ENCODE peak calls at places on chromosome 15, in seven cellular contexts. E is GM06990, D is tibial artery, I is body of pancreas, U is IMR-90, C is tibial nerve, F is MM.1S. G is an unnamed sample.
A peak's percentile ranks its signal among the peaks of the same experiment; 100 is the strongest.

GRCh38 chr15:68821898-68822380 is 1.2 kb upstream of the ANP32A start:
- DNase-seq in E (no peak), D (no peak), I (no peak), U (no peak), C (no peak), F (no peak), G (no peak)

GRCh38 chr15:76576526-76577279 is 240.1 kb downstream of the ISL2 start:
- DNase-seq in E (no peak), D (peak; percentile 90), I (peak; percentile 71), U (peak; percentile 55), C (peak; percentile 68), F (no peak), G (peak; percentile 34)

GRCh38 chr15:78620021-78620838 is 566 bp downstream of the CHRNA3 start:
- DNase-seq in E (no peak), D (peak; percentile 59), I (no peak), U (no peak), C (no peak), F (no peak), G (peak; percentile 56)

GRCh38 chr15:65300924-65301441 is 3.5 kb upstream of the RNU5B-1 start:
- DNase-seq in E (no peak), D (no peak), I (no peak), U (no peak), C (no peak), F (no peak), G (peak; percentile 64)

GRCh38 chr15:96416934-96417759 is 86.6 kb downstream of the NR2F2 start:
- DNase-seq in E (no peak), D (no peak), I (no peak), U (peak; percentile 4), C (no peak), F (no peak), G (no peak)

GRCh38 chr15:38696120-38696727 is 131.6 kb upstream of the RASGRP1 start:
- DNase-seq in E (peak; percentile 65), D (no peak), I (no peak), U (peak; percentile 63), C (no peak), F (peak; percentile 93), G (no peak)

GRCh38 chr15:86863226-86863915 is 783.7 kb downstream of the AGBL1 start:
- DNase-seq in E (no peak), D (no peak), I (no peak), U (no peak), C (no peak), F (no peak), G (peak; percentile 15)

GRCh38 chr15:95930659-95931375 is 399.7 kb upstream of the NR2F2 start:
- DNase-seq in E (no peak), D (no peak), I (no peak), U (no peak), C (no peak), F (no peak), G (no peak)

GRCh38 chr15:48861813-48862431 is 16.0 kb upstream of the EID1 start:
- DNase-seq in E (peak; percentile 21), D (no peak), I (peak; percentile 25), U (peak; percentile 82), C (no peak), F (peak; percentile 70), G (peak; percentile 79)

GRCh38 chr15:59170295-59170881 is 36.3 kb upstream of the LDHAL6B start:
- DNase-seq in E (no peak), D (peak; percentile 90), I (peak; percentile 93), U (no peak), C (peak; percentile 24), F (no peak), G (peak; percentile 26)

GRCh38 chr15:68347392-68347791 is 69.8 kb downstream of the FEM1B start:
- DNase-seq in E (no peak), D (no peak), I (no peak), U (peak; percentile 90), C (no peak), F (no peak), G (peak; percentile 49)

GRCh38 chr15:49036650-49037545 is 9.3 kb downstream of the SECISBP2L start:
- DNase-seq in E (no peak), D (no peak), I (no peak), U (peak; percentile 72), C (no peak), F (no peak), G (no peak)

GRCh38 chr15:38378162-38378560 is 75.8 kb upstream of the FAM98B start:
- DNase-seq in E (no peak), D (peak; percentile 69), I (peak; percentile 76), U (peak; percentile 36), C (peak; percentile 39), F (no peak), G (no peak)

GRCh38 chr15:41024141-41024540 is 70.9 kb downstream of the CHAC1 start:
- DNase-seq in E (no peak), D (no peak), I (no peak), U (peak; percentile 92), C (no peak), F (no peak), G (peak; percentile 11)

GRCh38 chr15:62135532-62136134 is 29.5 kb downstream of the C2CD4B start:
- DNase-seq in E (no peak), D (no peak), I (peak; percentile 65), U (peak; percentile 21), C (no peak), F (no peak), G (peak; percentile 47)

GRCh38 chr15:66654718-66655375 is 47.2 kb upstream of the SMAD6 start:
- DNase-seq in E (no peak), D (no peak), I (no peak), U (no peak), C (no peak), F (no peak), G (peak; percentile 55)

GRCh38 chr15:79433610-79434009 is 1.5 kb downstream of the MINAR1 start:
- DNase-seq in E (no peak), D (no peak), I (no peak), U (no peak), C (no peak), F (no peak), G (no peak)

DNA sequence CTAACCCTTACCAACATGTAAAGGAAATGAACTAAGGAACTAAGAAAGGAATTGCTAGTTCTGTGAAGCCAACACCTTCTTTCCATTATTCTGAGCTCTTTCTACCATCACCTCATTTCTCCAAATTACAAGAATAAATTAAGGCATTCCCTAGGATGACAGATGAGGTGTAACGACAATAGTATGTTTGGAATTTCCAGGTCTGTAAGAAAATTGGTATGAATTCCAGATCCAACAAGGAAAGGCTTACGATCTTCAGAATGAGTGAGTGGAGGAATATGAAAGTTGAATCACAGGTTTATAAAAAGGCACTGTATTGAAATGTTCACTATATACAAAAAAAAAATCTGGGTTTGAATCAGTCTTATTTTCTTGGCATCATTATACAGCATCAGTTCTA is 4.5 kb upstream of the NANOGP8 start:
- DNase-seq in E (no peak), D (no peak), I (no peak), U (peak; percentile 23), C (no peak), F (no peak), G (no peak)
- H3K27me3 ChIP-seq in E (no peaks in the 10 kb centered on the region), D (no peaks in the 10 kb centered on the region), I (no peaks in the 10 kb centered on the region), U (no peaks in the 10 kb centered on the region), C (no peaks in the 10 kb centered on the region), F (no peaks in the 10 kb centered on the region), G (no peaks in the 10 kb centered on the region)

DNA sequence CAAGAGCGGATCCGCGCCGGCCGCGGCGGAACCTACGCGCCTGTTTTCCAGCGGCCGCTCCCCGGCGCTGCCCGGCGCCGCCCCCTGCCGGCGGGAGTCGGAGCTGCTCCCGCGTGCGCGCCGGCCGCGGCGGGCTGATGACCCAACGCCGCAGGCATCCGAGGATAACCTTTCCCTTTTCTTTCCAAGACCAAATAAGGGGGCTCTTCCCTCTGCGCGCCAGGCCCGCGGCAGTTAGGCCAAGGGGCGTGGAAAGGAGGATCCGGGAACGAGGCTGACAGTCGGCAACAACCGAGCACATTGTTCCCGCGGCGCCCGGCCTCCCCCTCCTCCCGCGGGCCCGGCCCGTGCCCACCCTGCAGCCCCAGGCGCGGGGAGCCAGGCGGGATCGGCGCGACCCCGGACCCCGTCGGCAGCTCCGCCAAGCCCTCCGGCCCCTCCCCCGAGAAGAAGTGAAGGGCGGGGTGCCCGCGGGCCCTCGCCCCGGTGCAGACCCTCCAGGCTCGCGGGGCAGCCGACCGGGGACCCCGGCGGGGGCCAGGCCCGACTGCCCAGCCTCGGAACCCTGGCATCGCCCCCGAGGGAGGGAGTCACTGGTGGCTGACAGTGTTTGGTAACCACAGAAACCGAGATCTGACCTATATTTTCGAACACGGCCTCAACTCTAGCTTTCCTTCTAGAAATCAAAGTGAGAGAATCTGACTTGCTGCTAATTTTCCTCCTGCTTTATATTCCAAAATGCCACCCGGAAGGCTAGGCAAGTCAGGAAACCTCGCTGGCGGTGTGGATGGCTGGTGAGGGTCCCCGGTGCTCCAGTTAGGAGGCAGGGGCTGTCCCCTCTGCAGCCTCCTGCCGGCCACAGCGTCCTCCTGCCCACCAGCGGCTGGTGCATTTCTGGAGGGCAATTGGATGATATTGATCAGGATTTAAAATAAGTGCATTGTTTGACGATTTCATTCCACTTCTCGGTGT is 45.6 kb upstream of the SYNM start:
- DNase-seq in E (peak; percentile 64), D (peak; percentile 94), I (peak; percentile 59), U (peak; percentile 87), C (peak; percentile 68), F (peak; percentile 52), G (peak; percentile 88)
- H3K4me3 ChIP-seq in E (peak overlapping the region; percentile 66), D (peak overlapping the region; percentile 75), I (no peak overlapping the region), U (peak overlapping the region; percentile 47), C (peak overlapping the region; percentile 62), F (peak overlapping the region; percentile 71), G (peak overlapping the region; percentile 28)

GRCh38 chr15:75167588-75168076 is 34.0 kb upstream of the C15orf39 start:
- DNase-seq in E (no peak), D (no peak), I (no peak), U (peak; percentile 81), C (no peak), F (no peak), G (no peak)
- H3K27me3 ChIP-seq in E (no peaks in the 10 kb centered on the region), D (no peaks in the 10 kb centered on the region), I (no peaks in the 10 kb centered on the region), U (no peaks in the 10 kb centered on the region), C (no peaks in the 10 kb centered on the region), F (no peaks in the 10 kb centered on the region), G (no peaks in the 10 kb centered on the region)

GRCh38 chr15:31471731-31472430 is 145.2 kb downstream of the KLF13 start:
- DNase-seq in E (no peak), D (peak; percentile 41), I (no peak), U (peak; percentile 96), C (no peak), F (no peak), G (no peak)

GRCh38 chr15:31472636-31473383 is 146.2 kb downstream of the KLF13 start:
- DNase-seq in E (peak; percentile 72), D (peak; percentile 63), I (no peak), U (peak; percentile 64), C (no peak), F (peak; percentile 91), G (no peak)

GRCh38 chr15:31470756-31471155 is 144.1 kb downstream of the KLF13 start:
- DNase-seq in E (no peak), D (peak; percentile 25), I (no peak), U (no peak), C (no peak), F (no peak), G (no peak)

GRCh38 chr15:31474059-31474868 is 147.6 kb downstream of the KLF13 start:
- DNase-seq in E (no peak), D (peak; percentile 31), I (no peak), U (no peak), C (no peak), F (no peak), G (no peak)

DNA sequence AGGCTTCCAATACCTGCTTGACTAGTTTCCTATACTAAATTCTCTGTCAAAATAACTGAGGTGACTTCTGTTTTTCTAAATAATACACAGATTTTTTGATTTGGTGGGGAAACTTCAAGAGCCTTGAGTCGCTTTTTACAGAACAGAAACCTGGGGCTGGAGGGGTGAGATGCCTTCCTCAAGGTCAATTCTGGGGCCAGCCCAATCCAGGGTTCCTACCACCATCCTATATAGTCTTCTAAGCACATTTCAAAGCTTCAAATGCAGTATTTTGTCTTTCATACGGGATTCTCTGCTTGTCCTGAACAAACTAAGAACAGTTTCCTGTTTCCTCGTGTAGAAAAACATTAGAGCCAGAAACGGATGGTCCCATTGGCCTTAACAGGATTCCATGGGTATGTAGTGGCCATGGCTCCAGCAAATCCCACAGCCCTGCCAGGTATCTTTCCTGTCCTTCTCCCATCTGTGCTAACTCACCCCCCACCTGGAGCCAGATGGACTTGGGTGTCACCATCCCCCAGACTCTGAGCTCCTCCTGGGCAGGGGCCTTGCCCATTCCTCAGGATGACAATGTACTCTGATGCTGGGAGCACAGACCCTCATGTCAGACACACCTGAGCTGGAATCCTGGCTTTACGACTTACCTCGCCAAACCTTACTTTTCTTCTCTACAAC is 146.9 kb downstream of the KLF13 start:
- DNase-seq in E (no peak), D (peak; percentile 2), I (no peak), U (no peak), C (no peak), F (no peak), G (no peak)
- H3K4me3 ChIP-seq in E (peak overlapping the region; percentile 53), D (no peak overlapping the region), I (no peak overlapping the region), U (no peak overlapping the region), C (no peak overlapping the region), F (peak overlapping the region; percentile 37), G (no peak overlapping the region)

G was measured in hepatocyte.